ENCODE peak calls at places on chromosomes 11 and 22, in seven cellular contexts. One of them, this sample, is unnamed.

GRCh38 chr11:127270848-127271247 is 270.3 kb upstream of the KIRREL3 start:
- DNase-seq in NCI-H774: no peak
- DNase-seq in activated T-helper 9 cell treated with anti-CD3 and anti-CD28 coated beads, Interleukin-2, amount 50 U/mL, for 16 hours: no peak
- DNase-seq in fibroblast of mammary gland: no peak
- DNase-seq in cardiac fibroblast: no peak
- DNase-seq in stimulated activated CD8-positive, alpha-beta memory T cell treated with anti-CD3 and anti-CD28 coated beads, Interleukin-7, amount 100 ng/mL, for 1 hour: no peak
- DNase-seq in endothelial cell: no peak
- DNase-seq in this sample: no peak

GRCh38 chr22:48517039-48518030 is 1310.3 kb downstream of the BRD1 start:
- DNase-seq in endothelial cell: peak; percentile 39
- DNase-seq in activated T-helper 9 cell treated with anti-CD3 and anti-CD28 coated beads, Interleukin-2, amount 50 U/mL, for 16 hours: no peak
- DNase-seq in stimulated activated CD8-positive, alpha-beta memory T cell treated with anti-CD3 and anti-CD28 coated beads, Interleukin-7, amount 100 ng/mL, for 1 hour: no peak
- DNase-seq in fibroblast of mammary gland: no peak
- DNase-seq in cardiac fibroblast: no peak
- DNase-seq in NCI-H774: no peak
- DNase-seq in this sample: no peak

GRCh38 chr11:69337211-69337721 is 43.3 kb downstream of the MYEOV start:
- DNase-seq in stimulated activated CD8-positive, alpha-beta memory T cell treated with anti-CD3 and anti-CD28 coated beads, Interleukin-7, amount 100 ng/mL, for 1 hour: peak; percentile 6
- DNase-seq in endothelial cell: no peak
- DNase-seq in fibroblast of mammary gland: peak; percentile 33
- DNase-seq in cardiac fibroblast: peak; percentile 47
- DNase-seq in activated T-helper 9 cell treated with anti-CD3 and anti-CD28 coated beads, Interleukin-2, amount 50 U/mL, for 16 hours: peak; percentile 19
- DNase-seq in NCI-H774: peak; percentile 23
- DNase-seq in this sample: no peak

GRCh38 chr11:46858920-46859531 is 12.9 kb upstream of the CKAP5 start:
- DNase-seq in cardiac fibroblast: no peak
- DNase-seq in activated T-helper 9 cell treated with anti-CD3 and anti-CD28 coated beads, Interleukin-2, amount 50 U/mL, for 16 hours: no peak
- DNase-seq in NCI-H774: no peak
- DNase-seq in endothelial cell: no peak
- DNase-seq in fibroblast of mammary gland: no peak
- DNase-seq in stimulated activated CD8-positive, alpha-beta memory T cell treated with anti-CD3 and anti-CD28 coated beads, Interleukin-7, amount 100 ng/mL, for 1 hour: no peak
- DNase-seq in this sample: no peak

GRCh38 chr22:35559354-35560005 is 18.8 kb downstream of the RASD2 start:
- DNase-seq in cardiac fibroblast: peak; percentile 17
- DNase-seq in endothelial cell: no peak
- DNase-seq in activated T-helper 9 cell treated with anti-CD3 and anti-CD28 coated beads, Interleukin-2, amount 50 U/mL, for 16 hours: no peak
- DNase-seq in stimulated activated CD8-positive, alpha-beta memory T cell treated with anti-CD3 and anti-CD28 coated beads, Interleukin-7, amount 100 ng/mL, for 1 hour: no peak
- DNase-seq in NCI-H774: no peak
- DNase-seq in fibroblast of mammary gland: no peak
- DNase-seq in this sample: no peak

GRCh38 chr22:44671742-44672141 is 30.3 kb upstream of the PRR5 start:
- DNase-seq in activated T-helper 9 cell treated with anti-CD3 and anti-CD28 coated beads, Interleukin-2, amount 50 U/mL, for 16 hours: no peak
- DNase-seq in NCI-H774: no peak
- DNase-seq in stimulated activated CD8-positive, alpha-beta memory T cell treated with anti-CD3 and anti-CD28 coated beads, Interleukin-7, amount 100 ng/mL, for 1 hour: no peak
- DNase-seq in cardiac fibroblast: peak; percentile 37
- DNase-seq in fibroblast of mammary gland: peak; percentile 57
- DNase-seq in endothelial cell: no peak
- DNase-seq in this sample: no peak

GRCh38 chr22:39384750-39385480 is 14.7 kb upstream of the TAB1 start:
- DNase-seq in stimulated activated CD8-positive, alpha-beta memory T cell treated with anti-CD3 and anti-CD28 coated beads, Interleukin-7, amount 100 ng/mL, for 1 hour: no peak
- DNase-seq in endothelial cell: peak; percentile 50
- DNase-seq in cardiac fibroblast: peak; percentile 38
- DNase-seq in activated T-helper 9 cell treated with anti-CD3 and anti-CD28 coated beads, Interleukin-2, amount 50 U/mL, for 16 hours: no peak
- DNase-seq in fibroblast of mammary gland: no peak
- DNase-seq in NCI-H774: no peak
- DNase-seq in this sample: no peak

GRCh38 chr22:41445171-41446056 is 1.2 kb downstream of the TOB2 start:
- DNase-seq in endothelial cell: peak; percentile 10
- DNase-seq in NCI-H774: no peak
- DNase-seq in stimulated activated CD8-positive, alpha-beta memory T cell treated with anti-CD3 and anti-CD28 coated beads, Interleukin-7, amount 100 ng/mL, for 1 hour: no peak
- DNase-seq in fibroblast of mammary gland: no peak
- DNase-seq in cardiac fibroblast: peak; percentile 26
- DNase-seq in activated T-helper 9 cell treated with anti-CD3 and anti-CD28 coated beads, Interleukin-2, amount 50 U/mL, for 16 hours: no peak
- DNase-seq in this sample: peak; percentile 35

GRCh38 chr11:33701831-33702230 is 1.2 kb upstream of the C11orf91 start:
- DNase-seq in stimulated activated CD8-positive, alpha-beta memory T cell treated with anti-CD3 and anti-CD28 coated beads, Interleukin-7, amount 100 ng/mL, for 1 hour: no peak
- DNase-seq in activated T-helper 9 cell treated with anti-CD3 and anti-CD28 coated beads, Interleukin-2, amount 50 U/mL, for 16 hours: no peak
- DNase-seq in fibroblast of mammary gland: peak; percentile 92
- DNase-seq in endothelial cell: no peak
- DNase-seq in cardiac fibroblast: peak; percentile 97
- DNase-seq in NCI-H774: no peak
- DNase-seq in this sample: no peak

GRCh38 chr11:18773104-18773503 is 18.5 kb downstream of the PTPN5 start:
- DNase-seq in cardiac fibroblast: no peak
- DNase-seq in endothelial cell: no peak
- DNase-seq in fibroblast of mammary gland: no peak
- DNase-seq in stimulated activated CD8-positive, alpha-beta memory T cell treated with anti-CD3 and anti-CD28 coated beads, Interleukin-7, amount 100 ng/mL, for 1 hour: no peak
- DNase-seq in NCI-H774: no peak
- DNase-seq in activated T-helper 9 cell treated with anti-CD3 and anti-CD28 coated beads, Interleukin-2, amount 50 U/mL, for 16 hours: no peak
- DNase-seq in this sample: no peak

GRCh38 chr11:95296165-95296564 is 65.2 kb upstream of the SESN3 start:
- DNase-seq in endothelial cell: no peak
- DNase-seq in activated T-helper 9 cell treated with anti-CD3 and anti-CD28 coated beads, Interleukin-2, amount 50 U/mL, for 16 hours: no peak
- DNase-seq in stimulated activated CD8-positive, alpha-beta memory T cell treated with anti-CD3 and anti-CD28 coated beads, Interleukin-7, amount 100 ng/mL, for 1 hour: no peak
- DNase-seq in fibroblast of mammary gland: no peak
- DNase-seq in NCI-H774: no peak
- DNase-seq in cardiac fibroblast: no peak
- DNase-seq in this sample: no peak

GRCh38 chr11:13135385-13136271 is 126.5 kb downstream of the RASSF10 start:
- DNase-seq in cardiac fibroblast: peak; percentile 25
- DNase-seq in endothelial cell: no peak
- DNase-seq in NCI-H774: peak; percentile 57
- DNase-seq in stimulated activated CD8-positive, alpha-beta memory T cell treated with anti-CD3 and anti-CD28 coated beads, Interleukin-7, amount 100 ng/mL, for 1 hour: no peak
- DNase-seq in activated T-helper 9 cell treated with anti-CD3 and anti-CD28 coated beads, Interleukin-2, amount 50 U/mL, for 16 hours: no peak
- DNase-seq in fibroblast of mammary gland: peak; percentile 37
- DNase-seq in this sample: no peak

GRCh38 chr11:8263109-8263768 is 439 bp downstream of the LMO1 start:
- DNase-seq in activated T-helper 9 cell treated with anti-CD3 and anti-CD28 coated beads, Interleukin-2, amount 50 U/mL, for 16 hours: no peak
- DNase-seq in NCI-H774: no peak
- DNase-seq in endothelial cell: peak; percentile 23
- DNase-seq in cardiac fibroblast: no peak
- DNase-seq in stimulated activated CD8-positive, alpha-beta memory T cell treated with anti-CD3 and anti-CD28 coated beads, Interleukin-7, amount 100 ng/mL, for 1 hour: no peak
- DNase-seq in fibroblast of mammary gland: no peak
- DNase-seq in this sample: no peak

GRCh38 chr22:42364641-42365336 is 67.4 kb downstream of the NFAM1 start:
- DNase-seq in NCI-H774: no peak
- DNase-seq in cardiac fibroblast: peak; percentile 44
- DNase-seq in stimulated activated CD8-positive, alpha-beta memory T cell treated with anti-CD3 and anti-CD28 coated beads, Interleukin-7, amount 100 ng/mL, for 1 hour: no peak
- DNase-seq in fibroblast of mammary gland: peak; percentile 48
- DNase-seq in activated T-helper 9 cell treated with anti-CD3 and anti-CD28 coated beads, Interleukin-2, amount 50 U/mL, for 16 hours: no peak
- DNase-seq in endothelial cell: no peak
- DNase-seq in this sample: no peak

GRCh38 chr22:21672107-21672629 is 6.4 kb downstream of the PPIL2 start:
- DNase-seq in stimulated activated CD8-positive, alpha-beta memory T cell treated with anti-CD3 and anti-CD28 coated beads, Interleukin-7, amount 100 ng/mL, for 1 hour: no peak
- DNase-seq in endothelial cell: no peak
- DNase-seq in fibroblast of mammary gland: no peak
- DNase-seq in cardiac fibroblast: no peak
- DNase-seq in NCI-H774: no peak
- DNase-seq in activated T-helper 9 cell treated with anti-CD3 and anti-CD28 coated beads, Interleukin-2, amount 50 U/mL, for 16 hours: no peak
- DNase-seq in this sample: no peak

GRCh38 chr11:112227002-112227401 is 774 bp downstream of the PTS start:
- DNase-seq in endothelial cell: no peak
- DNase-seq in cardiac fibroblast: peak; percentile 48
- DNase-seq in fibroblast of mammary gland: peak; percentile 55
- DNase-seq in NCI-H774: no peak
- DNase-seq in stimulated activated CD8-positive, alpha-beta memory T cell treated with anti-CD3 and anti-CD28 coated beads, Interleukin-7, amount 100 ng/mL, for 1 hour: no peak
- DNase-seq in activated T-helper 9 cell treated with anti-CD3 and anti-CD28 coated beads, Interleukin-2, amount 50 U/mL, for 16 hours: no peak
- DNase-seq in this sample: no peak

GRCh38 chr22:31496007-31496734 is at the start of gene SFI1:
- DNase-seq in stimulated activated CD8-positive, alpha-beta memory T cell treated with anti-CD3 and anti-CD28 coated beads, Interleukin-7, amount 100 ng/mL, for 1 hour: peak; percentile 92
- DNase-seq in cardiac fibroblast: peak; percentile 88
- DNase-seq in endothelial cell: peak; percentile 89
- DNase-seq in fibroblast of mammary gland: peak; percentile 81
- DNase-seq in NCI-H774: peak; percentile 53
- DNase-seq in activated T-helper 9 cell treated with anti-CD3 and anti-CD28 coated beads, Interleukin-2, amount 50 U/mL, for 16 hours: peak; percentile 94
- DNase-seq in this sample: peak; percentile 97

GRCh38 chr11:12007230-12007593 is 1.2 kb downstream of the DKK3 start:
- DNase-seq in fibroblast of mammary gland: no peak
- DNase-seq in stimulated activated CD8-positive, alpha-beta memory T cell treated with anti-CD3 and anti-CD28 coated beads, Interleukin-7, amount 100 ng/mL, for 1 hour: no peak
- DNase-seq in activated T-helper 9 cell treated with anti-CD3 and anti-CD28 coated beads, Interleukin-2, amount 50 U/mL, for 16 hours: no peak
- DNase-seq in endothelial cell: no peak
- DNase-seq in cardiac fibroblast: no peak
- DNase-seq in NCI-H774: no peak
- DNase-seq in this sample: no peak

GRCh38 chr22:31852691-31853370 is 91.5 kb upstream of the YWHAH start:
- DNase-seq in activated T-helper 9 cell treated with anti-CD3 and anti-CD28 coated beads, Interleukin-2, amount 50 U/mL, for 16 hours: no peak
- DNase-seq in NCI-H774: no peak
- DNase-seq in endothelial cell: no peak
- DNase-seq in cardiac fibroblast: no peak
- DNase-seq in fibroblast of mammary gland: peak; percentile 56
- DNase-seq in stimulated activated CD8-positive, alpha-beta memory T cell treated with anti-CD3 and anti-CD28 coated beads, Interleukin-7, amount 100 ng/mL, for 1 hour: no peak
- DNase-seq in this sample: no peak

GRCh38 chr22:44368611-44369010 is 55.9 kb upstream of the SHISAL1 start:
- DNase-seq in activated T-helper 9 cell treated with anti-CD3 and anti-CD28 coated beads, Interleukin-2, amount 50 U/mL, for 16 hours: no peak
- DNase-seq in NCI-H774: no peak
- DNase-seq in cardiac fibroblast: no peak
- DNase-seq in endothelial cell: no peak
- DNase-seq in fibroblast of mammary gland: no peak
- DNase-seq in stimulated activated CD8-positive, alpha-beta memory T cell treated with anti-CD3 and anti-CD28 coated beads, Interleukin-7, amount 100 ng/mL, for 1 hour: no peak
- DNase-seq in this sample: no peak

GRCh38 chr11:128772814-128773213 is 78.9 kb downstream of the FLI1 start:
- DNase-seq in NCI-H774: no peak
- DNase-seq in stimulated activated CD8-positive, alpha-beta memory T cell treated with anti-CD3 and anti-CD28 coated beads, Interleukin-7, amount 100 ng/mL, for 1 hour: peak; percentile 22
- DNase-seq in endothelial cell: no peak
- DNase-seq in activated T-helper 9 cell treated with anti-CD3 and anti-CD28 coated beads, Interleukin-2, amount 50 U/mL, for 16 hours: peak; percentile 26
- DNase-seq in cardiac fibroblast: no peak
- DNase-seq in fibroblast of mammary gland: no peak
- DNase-seq in this sample: peak; percentile 56

GRCh38 chr11:125373426-125374391 is 122.4 kb downstream of the FEZ1 start:
- DNase-seq in activated T-helper 9 cell treated with anti-CD3 and anti-CD28 coated beads, Interleukin-2, amount 50 U/mL, for 16 hours: no peak
- DNase-seq in fibroblast of mammary gland: no peak
- DNase-seq in cardiac fibroblast: peak; percentile 50
- DNase-seq in stimulated activated CD8-positive, alpha-beta memory T cell treated with anti-CD3 and anti-CD28 coated beads, Interleukin-7, amount 100 ng/mL, for 1 hour: no peak
- DNase-seq in endothelial cell: no peak
- DNase-seq in NCI-H774: no peak
- DNase-seq in this sample: no peak

GRCh38 chr11:103842795-103843194 is 193.6 kb upstream of the DDI1 start:
- DNase-seq in stimulated activated CD8-positive, alpha-beta memory T cell treated with anti-CD3 and anti-CD28 coated beads, Interleukin-7, amount 100 ng/mL, for 1 hour: no peak
- DNase-seq in NCI-H774: no peak
- DNase-seq in activated T-helper 9 cell treated with anti-CD3 and anti-CD28 coated beads, Interleukin-2, amount 50 U/mL, for 16 hours: no peak
- DNase-seq in cardiac fibroblast: peak; percentile 72
- DNase-seq in endothelial cell: no peak
- DNase-seq in fibroblast of mammary gland: peak; percentile 93
- DNase-seq in this sample: no peak

GRCh38 chr22:45295492-45295891 is 10.7 kb downstream of the UPK3A start:
- DNase-seq in endothelial cell: no peak
- DNase-seq in cardiac fibroblast: no peak
- DNase-seq in fibroblast of mammary gland: no peak
- DNase-seq in stimulated activated CD8-positive, alpha-beta memory T cell treated with anti-CD3 and anti-CD28 coated beads, Interleukin-7, amount 100 ng/mL, for 1 hour: no peak
- DNase-seq in NCI-H774: no peak
- DNase-seq in activated T-helper 9 cell treated with anti-CD3 and anti-CD28 coated beads, Interleukin-2, amount 50 U/mL, for 16 hours: no peak
- DNase-seq in this sample: no peak

GRCh38 chr11:57546869-57547518 is 9.6 kb downstream of the SMTNL1 start:
- DNase-seq in fibroblast of mammary gland: peak; percentile 69
- DNase-seq in stimulated activated CD8-positive, alpha-beta memory T cell treated with anti-CD3 and anti-CD28 coated beads, Interleukin-7, amount 100 ng/mL, for 1 hour: no peak
- DNase-seq in activated T-helper 9 cell treated with anti-CD3 and anti-CD28 coated beads, Interleukin-2, amount 50 U/mL, for 16 hours: no peak
- DNase-seq in NCI-H774: no peak
- DNase-seq in endothelial cell: no peak
- DNase-seq in cardiac fibroblast: peak; percentile 66
- DNase-seq in this sample: no peak

GRCh38 chr22:37335819-37336199 is 53.5 kb downstream of the CYTH4 start:
- DNase-seq in activated T-helper 9 cell treated with anti-CD3 and anti-CD28 coated beads, Interleukin-2, amount 50 U/mL, for 16 hours: no peak
- DNase-seq in stimulated activated CD8-positive, alpha-beta memory T cell treated with anti-CD3 and anti-CD28 coated beads, Interleukin-7, amount 100 ng/mL, for 1 hour: no peak
- DNase-seq in fibroblast of mammary gland: no peak
- DNase-seq in cardiac fibroblast: no peak
- DNase-seq in NCI-H774: no peak
- DNase-seq in endothelial cell: no peak
- DNase-seq in this sample: no peak

GRCh38 chr11:134228625-134229024 is 4.2 kb downstream of the VPS26B start:
- DNase-seq in cardiac fibroblast: no peak
- DNase-seq in endothelial cell: no peak
- DNase-seq in activated T-helper 9 cell treated with anti-CD3 and anti-CD28 coated beads, Interleukin-2, amount 50 U/mL, for 16 hours: no peak
- DNase-seq in fibroblast of mammary gland: no peak
- DNase-seq in stimulated activated CD8-positive, alpha-beta memory T cell treated with anti-CD3 and anti-CD28 coated beads, Interleukin-7, amount 100 ng/mL, for 1 hour: no peak
- DNase-seq in NCI-H774: no peak
- DNase-seq in this sample: peak; percentile 68

GRCh38 chr22:50699754-50700386 is 27.2 kb downstream of the SHANK3 start:
- DNase-seq in cardiac fibroblast: no peak
- DNase-seq in NCI-H774: no peak
- DNase-seq in stimulated activated CD8-positive, alpha-beta memory T cell treated with anti-CD3 and anti-CD28 coated beads, Interleukin-7, amount 100 ng/mL, for 1 hour: no peak
- DNase-seq in endothelial cell: no peak
- DNase-seq in fibroblast of mammary gland: no peak
- DNase-seq in activated T-helper 9 cell treated with anti-CD3 and anti-CD28 coated beads, Interleukin-2, amount 50 U/mL, for 16 hours: no peak
- DNase-seq in this sample: no peak

GRCh38 chr11:60870276-60870675 is 2.9 kb downstream of the ZP1 start:
- DNase-seq in endothelial cell: no peak
- DNase-seq in stimulated activated CD8-positive, alpha-beta memory T cell treated with anti-CD3 and anti-CD28 coated beads, Interleukin-7, amount 100 ng/mL, for 1 hour: no peak
- DNase-seq in NCI-H774: peak; percentile 5
- DNase-seq in fibroblast of mammary gland: no peak
- DNase-seq in cardiac fibroblast: no peak
- DNase-seq in activated T-helper 9 cell treated with anti-CD3 and anti-CD28 coated beads, Interleukin-2, amount 50 U/mL, for 16 hours: no peak
- DNase-seq in this sample: no peak

GRCh38 chr11:65423516-65424199 is 1.1 kb downstream of the NEAT1 start:
- DNase-seq in NCI-H774: no peak
- DNase-seq in endothelial cell: no peak
- DNase-seq in stimulated activated CD8-positive, alpha-beta memory T cell treated with anti-CD3 and anti-CD28 coated beads, Interleukin-7, amount 100 ng/mL, for 1 hour: no peak
- DNase-seq in fibroblast of mammary gland: peak; percentile 28
- DNase-seq in activated T-helper 9 cell treated with anti-CD3 and anti-CD28 coated beads, Interleukin-2, amount 50 U/mL, for 16 hours: no peak
- DNase-seq in cardiac fibroblast: no peak
- DNase-seq in this sample: no peak

GRCh38 chr22:17847360-17848078 is 73.2 kb upstream of the BID start:
- DNase-seq in stimulated activated CD8-positive, alpha-beta memory T cell treated with anti-CD3 and anti-CD28 coated beads, Interleukin-7, amount 100 ng/mL, for 1 hour: no peak
- DNase-seq in fibroblast of mammary gland: no peak
- DNase-seq in activated T-helper 9 cell treated with anti-CD3 and anti-CD28 coated beads, Interleukin-2, amount 50 U/mL, for 16 hours: no peak
- DNase-seq in cardiac fibroblast: no peak
- DNase-seq in NCI-H774: peak; percentile 24
- DNase-seq in endothelial cell: no peak
- DNase-seq in this sample: no peak

GRCh38 chr11:17790453-17790852 is 55.9 kb downstream of the KCNC1 start:
- DNase-seq in NCI-H774: no peak
- DNase-seq in activated T-helper 9 cell treated with anti-CD3 and anti-CD28 coated beads, Interleukin-2, amount 50 U/mL, for 16 hours: no peak
- DNase-seq in endothelial cell: no peak
- DNase-seq in cardiac fibroblast: peak; percentile 82
- DNase-seq in stimulated activated CD8-positive, alpha-beta memory T cell treated with anti-CD3 and anti-CD28 coated beads, Interleukin-7, amount 100 ng/mL, for 1 hour: no peak
- DNase-seq in fibroblast of mammary gland: peak; percentile 84
- DNase-seq in this sample: no peak

GRCh38 chr11:93717501-93717900 is 23.8 kb downstream of the TAF1D start:
- DNase-seq in stimulated activated CD8-positive, alpha-beta memory T cell treated with anti-CD3 and anti-CD28 coated beads, Interleukin-7, amount 100 ng/mL, for 1 hour: no peak
- DNase-seq in endothelial cell: no peak
- DNase-seq in cardiac fibroblast: no peak
- DNase-seq in NCI-H774: no peak
- DNase-seq in fibroblast of mammary gland: no peak
- DNase-seq in activated T-helper 9 cell treated with anti-CD3 and anti-CD28 coated beads, Interleukin-2, amount 50 U/mL, for 16 hours: no peak
- DNase-seq in this sample: no peak

GRCh38 chr11:46450846-46451470 is 59.4 kb upstream of the CHRM4 start:
- DNase-seq in stimulated activated CD8-positive, alpha-beta memory T cell treated with anti-CD3 and anti-CD28 coated beads, Interleukin-7, amount 100 ng/mL, for 1 hour: no peak
- DNase-seq in endothelial cell: no peak
- DNase-seq in activated T-helper 9 cell treated with anti-CD3 and anti-CD28 coated beads, Interleukin-2, amount 50 U/mL, for 16 hours: no peak
- DNase-seq in NCI-H774: no peak
- DNase-seq in fibroblast of mammary gland: no peak
- DNase-seq in cardiac fibroblast: peak; percentile 20
- DNase-seq in this sample: no peak

GRCh38 chr22:21861290-21861848 is 6.1 kb downstream of the MAPK1 start:
- DNase-seq in endothelial cell: no peak
- DNase-seq in NCI-H774: no peak
- DNase-seq in cardiac fibroblast: no peak
- DNase-seq in fibroblast of mammary gland: no peak
- DNase-seq in stimulated activated CD8-positive, alpha-beta memory T cell treated with anti-CD3 and anti-CD28 coated beads, Interleukin-7, amount 100 ng/mL, for 1 hour: no peak
- DNase-seq in activated T-helper 9 cell treated with anti-CD3 and anti-CD28 coated beads, Interleukin-2, amount 50 U/mL, for 16 hours: no peak
- DNase-seq in this sample: no peak

This sample was measured in memory B cell.